ENCODE peak calls at places on chromosomes 5 and 9, in five cellular contexts. One of them, this sample, is unnamed.

GRCh38 chr5:54709096-54709495 is 191.5 kb downstream of the SNX18 start:
- DNase-seq in HCT116: no peak
- DNase-seq in foreskin fibroblast: no peak
- DNase-seq in HepG2: no peak
- DNase-seq in fibroblast of the aortic adventitia: no peak
- DNase-seq in this sample: no peak

GRCh38 chr9:101209670-101210069 is 175.1 kb downstream of the BAAT start:
- DNase-seq in foreskin fibroblast: no peak
- DNase-seq in HCT116: no peak
- DNase-seq in HepG2: no peak
- DNase-seq in fibroblast of the aortic adventitia: no peak
- DNase-seq in this sample: no peak

GRCh38 chr5:111720333-111720890 is 36.6 kb downstream of the NREP start:
- DNase-seq in HCT116: no peak
- DNase-seq in HepG2: no peak
- DNase-seq in fibroblast of the aortic adventitia: no peak
- DNase-seq in foreskin fibroblast: no peak
- DNase-seq in this sample: no peak

GRCh38 chr5:14502291-14502690 is 79.3 kb upstream of the OTULINL start:
- DNase-seq in fibroblast of the aortic adventitia: no peak
- DNase-seq in HepG2: no peak
- DNase-seq in HCT116: no peak
- DNase-seq in foreskin fibroblast: no peak
- DNase-seq in this sample: no peak

GRCh38 chr9:109771084-109771483 is 8.9 kb upstream of the PALM2AKAP2 start:
- DNase-seq in fibroblast of the aortic adventitia: peak
- DNase-seq in foreskin fibroblast: no peak
- DNase-seq in HCT116: no peak
- DNase-seq in HepG2: no peak
- DNase-seq in this sample: peak

GRCh38 chr9:70131296-70131695 is 87.6 kb downstream of the MAMDC2 start:
- DNase-seq in fibroblast of the aortic adventitia: no peak
- DNase-seq in foreskin fibroblast: no peak
- DNase-seq in HCT116: no peak
- DNase-seq in HepG2: no peak
- DNase-seq in this sample: no peak

GRCh38 chr5:80229902-80230255 is 26.0 kb downstream of the SERINC5 start:
- DNase-seq in fibroblast of the aortic adventitia: no peak
- DNase-seq in HCT116: no peak
- DNase-seq in foreskin fibroblast: no peak
- DNase-seq in HepG2: no peak
- DNase-seq in this sample: no peak

GRCh38 chr5:116990010-116990409 is 415.4 kb upstream of the SEMA6A start:
- DNase-seq in fibroblast of the aortic adventitia: no peak
- DNase-seq in HepG2: peak
- DNase-seq in foreskin fibroblast: no peak
- DNase-seq in HCT116: no peak
- DNase-seq in this sample: no peak

GRCh38 chr5:168552146-168552545 is 23.0 kb downstream of the FBLL1 start:
- DNase-seq in fibroblast of the aortic adventitia: peak
- DNase-seq in HepG2: no peak
- DNase-seq in foreskin fibroblast: peak
- DNase-seq in HCT116: no peak
- DNase-seq in this sample: peak

GRCh38 chr9:89522261-89522978 is 24.5 kb upstream of the SEMA4D start:
- DNase-seq in foreskin fibroblast: no peak
- DNase-seq in HCT116: no peak
- DNase-seq in HepG2: no peak
- DNase-seq in fibroblast of the aortic adventitia: no peak
- DNase-seq in this sample: no peak

GRCh38 chr9:106700676-106701075 is 162.3 kb upstream of the ZNF462 start:
- DNase-seq in HCT116: no peak
- DNase-seq in foreskin fibroblast: peak
- DNase-seq in HepG2: no peak
- DNase-seq in fibroblast of the aortic adventitia: no peak
- DNase-seq in this sample: peak

GRCh38 chr5:112289465-112289864 is 129.6 kb downstream of the EPB41L4A start:
- DNase-seq in HCT116: no peak
- DNase-seq in foreskin fibroblast: no peak
- DNase-seq in fibroblast of the aortic adventitia: no peak
- DNase-seq in HepG2: no peak
- DNase-seq in this sample: no peak

DNA sequence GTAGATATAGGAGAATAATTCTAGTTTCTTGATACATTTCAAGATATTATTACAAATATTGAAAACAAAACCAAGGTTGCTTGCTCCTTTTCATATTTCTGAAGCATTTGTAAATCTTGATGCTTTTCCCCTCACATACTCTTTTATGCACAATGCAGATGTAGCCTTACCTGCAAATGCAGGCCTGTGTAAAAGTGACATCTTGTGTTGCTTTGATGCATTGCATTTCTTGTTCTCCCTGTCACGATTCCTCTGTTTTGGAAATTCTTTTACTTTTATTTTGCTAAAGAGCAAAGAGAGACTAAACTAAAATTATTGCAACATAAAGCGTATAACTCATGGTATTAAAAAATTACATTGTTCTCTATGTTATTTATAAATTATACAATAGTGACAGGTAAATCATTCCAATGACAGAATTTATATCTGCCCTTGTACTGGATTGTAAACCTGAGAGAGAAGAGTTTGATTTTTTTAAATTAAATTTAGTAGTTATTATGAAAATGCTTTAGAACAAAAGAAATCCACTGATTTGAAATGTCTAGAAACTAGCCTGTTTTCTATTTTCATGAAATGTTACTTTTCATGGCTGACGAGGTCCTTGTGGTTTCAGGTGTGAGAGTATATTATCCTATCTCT is 970.0 kb downstream of the MAT2B start:
- DNase-seq in fibroblast of the aortic adventitia: peak
- DNase-seq in HCT116: no peak
- DNase-seq in HepG2: peak
- DNase-seq in foreskin fibroblast: no peak
- DNase-seq in this sample: peak
- TF ChIP-seq CTCF in fibroblast of the aortic adventitia: peak
- TF ChIP-seq CTCF in HCT116: no peak
- TF ChIP-seq CTCF in HepG2: peak
- TF ChIP-seq CTCF in foreskin fibroblast: no peak
- TF ChIP-seq CTCF in this sample: peak

GRCh38 chr5:94223231-94223630 is 395.2 kb downstream of the KIAA0825 start:
- DNase-seq in fibroblast of the aortic adventitia: no peak
- DNase-seq in foreskin fibroblast: no peak
- DNase-seq in HCT116: no peak
- DNase-seq in HepG2: no peak
- DNase-seq in this sample: no peak
- H3K4me3 ChIP-seq in fibroblast of the aortic adventitia: no peak
- H3K4me3 ChIP-seq in foreskin fibroblast: no peak
- H3K4me3 ChIP-seq in HCT116: no peak
- H3K4me3 ChIP-seq in HepG2: no peak
- H3K4me3 ChIP-seq in this sample: no peak

GRCh38 chr5:982377-983237 is 26.0 kb upstream of the NKD2 start:
- DNase-seq in fibroblast of the aortic adventitia: no peak
- DNase-seq in HCT116: no peak
- DNase-seq in foreskin fibroblast: no peak
- DNase-seq in HepG2: no peak
- DNase-seq in this sample: no peak
- TF ChIP-seq CTCF in fibroblast of the aortic adventitia: peak
- TF ChIP-seq CTCF in HCT116: peak
- TF ChIP-seq CTCF in foreskin fibroblast: no peak
- TF ChIP-seq CTCF in HepG2: peak
- TF ChIP-seq CTCF in this sample: peak

DNA sequence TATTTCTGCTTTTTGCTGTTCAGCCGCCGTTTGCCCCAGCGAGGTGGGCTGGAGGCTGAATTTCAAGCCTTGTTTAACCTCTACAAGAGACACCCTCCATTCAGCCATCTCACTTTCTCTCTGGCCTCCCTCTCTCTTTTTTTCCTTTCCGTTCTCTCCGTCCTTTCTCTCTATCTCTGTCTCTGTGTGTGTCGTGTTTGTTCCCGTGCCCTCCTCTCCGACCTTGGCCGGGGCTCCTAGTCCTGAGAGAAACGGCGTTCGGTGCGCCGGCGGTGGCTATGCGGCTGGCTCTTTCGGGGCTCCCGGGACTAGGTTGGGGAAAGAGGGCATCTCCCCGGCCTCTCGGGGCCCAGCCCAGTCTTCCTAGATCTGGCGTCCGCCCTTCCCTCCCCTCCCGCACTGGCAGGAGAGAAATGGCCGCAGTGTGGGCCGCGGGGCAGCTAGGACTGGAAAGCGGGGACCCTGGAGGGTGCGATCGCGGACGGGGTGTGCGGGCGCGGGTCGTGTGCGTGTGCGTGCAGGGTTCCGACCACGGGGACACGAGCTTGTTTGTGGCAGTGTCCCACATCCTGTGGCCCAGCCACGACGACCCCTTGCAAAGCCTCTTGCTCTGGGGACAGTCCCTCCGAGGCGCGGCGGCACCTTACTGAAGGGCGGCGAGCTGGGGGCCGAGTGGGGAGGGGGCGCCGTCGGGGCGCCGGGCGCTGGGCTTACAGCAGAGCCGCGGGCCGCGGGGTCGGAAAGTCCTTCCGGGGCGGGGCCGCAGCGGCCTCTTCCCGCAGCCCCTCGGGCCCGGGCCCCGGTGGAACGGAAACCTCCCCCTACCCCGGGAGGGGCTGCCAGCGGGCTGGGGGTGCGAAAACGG is 5.7 kb downstream of the LHX2 start:
- DNase-seq in HepG2: no peak
- DNase-seq in fibroblast of the aortic adventitia: no peak
- DNase-seq in HCT116: no peak
- DNase-seq in foreskin fibroblast: no peak
- DNase-seq in this sample: no peak
- H3K4me3 ChIP-seq in HepG2: peak
- H3K4me3 ChIP-seq in fibroblast of the aortic adventitia: no peak
- H3K4me3 ChIP-seq in HCT116: no peak
- H3K4me3 ChIP-seq in foreskin fibroblast: no peak
- H3K4me3 ChIP-seq in this sample: no peak

GRCh38 chr5:154476343-154477213 is 1.4 kb downstream of the HAND1 start:
- DNase-seq in foreskin fibroblast: no peak
- DNase-seq in HepG2: no peak
- DNase-seq in fibroblast of the aortic adventitia: no peak
- DNase-seq in HCT116: no peak
- DNase-seq in this sample: no peak

GRCh38 chr5:154479160-154479943 is 1.3 kb upstream of the HAND1 start:
- DNase-seq in fibroblast of the aortic adventitia: no peak
- DNase-seq in foreskin fibroblast: no peak
- DNase-seq in HCT116: no peak
- DNase-seq in HepG2: no peak
- DNase-seq in this sample: no peak

GRCh38 chr5:154477382-154478223 is 424 bp downstream of the HAND1 start:
- DNase-seq in foreskin fibroblast: no peak
- DNase-seq in fibroblast of the aortic adventitia: peak
- DNase-seq in HepG2: no peak
- DNase-seq in HCT116: no peak
- DNase-seq in this sample: no peak

GRCh38 chr5:154478752-154479159 is 729 bp upstream of the HAND1 start:
- DNase-seq in foreskin fibroblast: no peak
- DNase-seq in HCT116: no peak
- DNase-seq in fibroblast of the aortic adventitia: no peak
- DNase-seq in HepG2: no peak
- DNase-seq in this sample: no peak

DNA sequence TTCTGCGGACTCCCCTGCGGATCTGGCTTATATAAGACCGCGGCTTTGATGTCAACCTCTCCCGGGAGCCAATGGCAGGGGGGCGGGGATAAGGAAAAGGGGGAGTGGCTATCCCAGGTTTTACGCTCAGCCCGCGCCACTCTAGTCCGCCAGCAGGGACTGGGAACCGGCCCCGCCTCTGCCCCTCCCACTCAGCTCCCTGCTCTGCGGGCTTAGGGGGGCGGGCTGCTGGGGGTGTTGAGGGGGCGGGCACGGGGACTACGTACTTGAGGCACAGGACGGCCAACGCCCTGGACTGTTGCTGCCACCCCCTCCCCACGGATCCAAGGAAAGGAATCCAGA is at the start of gene HAND1:
- DNase-seq in HepG2: peak
- DNase-seq in fibroblast of the aortic adventitia: no peak
- DNase-seq in foreskin fibroblast: no peak
- DNase-seq in HCT116: peak
- DNase-seq in this sample: peak
- TF ChIP-seq CTCF in HepG2: no peak
- TF ChIP-seq CTCF in fibroblast of the aortic adventitia: no peak
- TF ChIP-seq CTCF in foreskin fibroblast: no peak
- TF ChIP-seq CTCF in HCT116: no peak
- TF ChIP-seq CTCF in this sample: no peak

GRCh38 chr5:133993152-133993548 is 11.6 kb downstream of the VDAC1 start:
- DNase-seq in HepG2: no peak
- DNase-seq in foreskin fibroblast: peak
- DNase-seq in HCT116: no peak
- DNase-seq in fibroblast of the aortic adventitia: peak
- DNase-seq in this sample: peak

GRCh38 chr5:133993563-133993962 is 11.2 kb downstream of the VDAC1 start:
- DNase-seq in fibroblast of the aortic adventitia: no peak
- DNase-seq in HepG2: no peak
- DNase-seq in HCT116: no peak
- DNase-seq in foreskin fibroblast: no peak
- DNase-seq in this sample: no peak

GRCh38 chr5:133991171-133991910 is 13.4 kb downstream of the VDAC1 start:
- DNase-seq in foreskin fibroblast: no peak
- DNase-seq in HCT116: no peak
- DNase-seq in HepG2: no peak
- DNase-seq in fibroblast of the aortic adventitia: no peak
- DNase-seq in this sample: no peak

GRCh38 chr5:133994297-133994989 is 10.3 kb downstream of the VDAC1 start:
- DNase-seq in HCT116: no peak
- DNase-seq in foreskin fibroblast: no peak
- DNase-seq in fibroblast of the aortic adventitia: no peak
- DNase-seq in HepG2: no peak
- DNase-seq in this sample: no peak

GRCh38 chr5:133992429-133993151 is 12.2 kb downstream of the VDAC1 start:
- DNase-seq in HCT116: no peak
- DNase-seq in fibroblast of the aortic adventitia: no peak
- DNase-seq in HepG2: no peak
- DNase-seq in foreskin fibroblast: no peak
- DNase-seq in this sample: no peak
- H3K4me3 ChIP-seq in HCT116: no peak
- H3K4me3 ChIP-seq in fibroblast of the aortic adventitia: no peak
- H3K4me3 ChIP-seq in HepG2: no peak
- H3K4me3 ChIP-seq in foreskin fibroblast: no peak
- H3K4me3 ChIP-seq in this sample: no peak